ENCODE peak calls at places on chromosomes 7 and 10, in nine cellular contexts. One of them, this sample, is unnamed.

GRCh38 chr7:98022531-98022930 is 32.5 kb upstream of the OCM2 start:
- DNase-seq in activated CD8-positive, alpha-beta memory T cell treated with anti-CD3 and anti-CD28 coated beads, Interleukin-2, amount 50 U/mL, for 48 hours: no peak
- DNase-seq in T-helper 9 cell: no peak
- DNase-seq in cardiac fibroblast: no peak
- DNase-seq in dorsolateral prefrontal cortex: no peak
- DNase-seq in activated CD4-positive, alpha-beta T cell treated with anti-CD3 and anti-CD28 coated beads for 24 hours: no peak
- DNase-seq in BJ: no peak
- DNase-seq in chondrocyte: no peak
- DNase-seq in amniotic stem cell: no peak
- DNase-seq in this sample: no peak

GRCh38 chr7:133601607-133602006 is 348.7 kb downstream of the EXOC4 start:
- DNase-seq in activated CD8-positive, alpha-beta memory T cell treated with anti-CD3 and anti-CD28 coated beads, Interleukin-2, amount 50 U/mL, for 48 hours: no peak
- DNase-seq in T-helper 9 cell: no peak
- DNase-seq in cardiac fibroblast: no peak
- DNase-seq in dorsolateral prefrontal cortex: no peak
- DNase-seq in activated CD4-positive, alpha-beta T cell treated with anti-CD3 and anti-CD28 coated beads for 24 hours: no peak
- DNase-seq in BJ: no peak
- DNase-seq in chondrocyte: no peak
- DNase-seq in amniotic stem cell: no peak
- DNase-seq in this sample: no peak

GRCh38 chr7:132750530-132751281 is 174.4 kb upstream of the PLXNA4 start:
- DNase-seq in activated CD8-positive, alpha-beta memory T cell treated with anti-CD3 and anti-CD28 coated beads, Interleukin-2, amount 50 U/mL, for 48 hours: no peak
- DNase-seq in T-helper 9 cell: no peak
- DNase-seq in cardiac fibroblast: no peak
- DNase-seq in dorsolateral prefrontal cortex: no peak
- DNase-seq in activated CD4-positive, alpha-beta T cell treated with anti-CD3 and anti-CD28 coated beads for 24 hours: no peak
- DNase-seq in BJ: no peak
- DNase-seq in chondrocyte: no peak
- DNase-seq in amniotic stem cell: no peak
- DNase-seq in this sample: no peak

GRCh38 chr10:113087082-113088029 is 137.3 kb downstream of the TCF7L2 start:
- DNase-seq in activated CD8-positive, alpha-beta memory T cell treated with anti-CD3 and anti-CD28 coated beads, Interleukin-2, amount 50 U/mL, for 48 hours: no peak
- DNase-seq in T-helper 9 cell: no peak
- DNase-seq in cardiac fibroblast: peak; percentile 100
- DNase-seq in dorsolateral prefrontal cortex: no peak
- DNase-seq in activated CD4-positive, alpha-beta T cell treated with anti-CD3 and anti-CD28 coated beads for 24 hours: no peak
- DNase-seq in BJ: peak; percentile 98
- DNase-seq in chondrocyte: no peak
- DNase-seq in amniotic stem cell: peak; percentile 90
- DNase-seq in this sample: no peak

GRCh38 chr7:6228865-6229264 is 43.6 kb downstream of the CYTH3 start:
- DNase-seq in activated CD8-positive, alpha-beta memory T cell treated with anti-CD3 and anti-CD28 coated beads, Interleukin-2, amount 50 U/mL, for 48 hours: no peak
- DNase-seq in T-helper 9 cell: no peak
- DNase-seq in cardiac fibroblast: peak; percentile 76
- DNase-seq in dorsolateral prefrontal cortex: no peak
- DNase-seq in activated CD4-positive, alpha-beta T cell treated with anti-CD3 and anti-CD28 coated beads for 24 hours: no peak
- DNase-seq in BJ: peak; percentile 21
- DNase-seq in chondrocyte: no peak
- DNase-seq in amniotic stem cell: no peak
- DNase-seq in this sample: no peak

GRCh38 chr7:122068046-122068445 is 76.0 kb downstream of the AASS start:
- DNase-seq in activated CD8-positive, alpha-beta memory T cell treated with anti-CD3 and anti-CD28 coated beads, Interleukin-2, amount 50 U/mL, for 48 hours: no peak
- DNase-seq in T-helper 9 cell: no peak
- DNase-seq in cardiac fibroblast: no peak
- DNase-seq in dorsolateral prefrontal cortex: no peak
- DNase-seq in activated CD4-positive, alpha-beta T cell treated with anti-CD3 and anti-CD28 coated beads for 24 hours: no peak
- DNase-seq in BJ: no peak
- DNase-seq in chondrocyte: no peak
- DNase-seq in amniotic stem cell: no peak
- DNase-seq in this sample: no peak

GRCh38 chr7:133253522-133253882 is 624 bp downstream of the EXOC4 start:
- DNase-seq in activated CD8-positive, alpha-beta memory T cell treated with anti-CD3 and anti-CD28 coated beads, Interleukin-2, amount 50 U/mL, for 48 hours: peak; percentile 53
- DNase-seq in T-helper 9 cell: no peak
- DNase-seq in cardiac fibroblast: peak; percentile 19
- DNase-seq in dorsolateral prefrontal cortex: no peak
- DNase-seq in activated CD4-positive, alpha-beta T cell treated with anti-CD3 and anti-CD28 coated beads for 24 hours: no peak
- DNase-seq in BJ: no peak
- DNase-seq in chondrocyte: no peak
- DNase-seq in amniotic stem cell: no peak
- DNase-seq in this sample: no peak

GRCh38 chr7:123242467-123243097 is 42.8 kb upstream of the SLC13A1 start:
- DNase-seq in activated CD8-positive, alpha-beta memory T cell treated with anti-CD3 and anti-CD28 coated beads, Interleukin-2, amount 50 U/mL, for 48 hours: no peak
- DNase-seq in T-helper 9 cell: no peak
- DNase-seq in cardiac fibroblast: no peak
- DNase-seq in dorsolateral prefrontal cortex: no peak
- DNase-seq in activated CD4-positive, alpha-beta T cell treated with anti-CD3 and anti-CD28 coated beads for 24 hours: no peak
- DNase-seq in BJ: no peak
- DNase-seq in chondrocyte: no peak
- DNase-seq in amniotic stem cell: no peak
- DNase-seq in this sample: no peak

GRCh38 chr7:6725003-6725402 is 18.3 kb upstream of the ZNF12 start:
- DNase-seq in activated CD8-positive, alpha-beta memory T cell treated with anti-CD3 and anti-CD28 coated beads, Interleukin-2, amount 50 U/mL, for 48 hours: no peak
- DNase-seq in T-helper 9 cell: no peak
- DNase-seq in cardiac fibroblast: no peak
- DNase-seq in dorsolateral prefrontal cortex: no peak
- DNase-seq in activated CD4-positive, alpha-beta T cell treated with anti-CD3 and anti-CD28 coated beads for 24 hours: no peak
- DNase-seq in BJ: no peak
- DNase-seq in chondrocyte: no peak
- DNase-seq in amniotic stem cell: no peak
- DNase-seq in this sample: no peak

GRCh38 chr10:98536551-98536950 is 89.8 kb upstream of the HPS1 start:
- DNase-seq in activated CD8-positive, alpha-beta memory T cell treated with anti-CD3 and anti-CD28 coated beads, Interleukin-2, amount 50 U/mL, for 48 hours: no peak
- DNase-seq in T-helper 9 cell: no peak
- DNase-seq in cardiac fibroblast: no peak
- DNase-seq in dorsolateral prefrontal cortex: no peak
- DNase-seq in activated CD4-positive, alpha-beta T cell treated with anti-CD3 and anti-CD28 coated beads for 24 hours: no peak
- DNase-seq in BJ: no peak
- DNase-seq in chondrocyte: no peak
- DNase-seq in amniotic stem cell: peak; percentile 9
- DNase-seq in this sample: no peak

GRCh38 chr10:5692476-5693358 is 8.1 kb downstream of the TASOR2 start:
- DNase-seq in activated CD8-positive, alpha-beta memory T cell treated with anti-CD3 and anti-CD28 coated beads, Interleukin-2, amount 50 U/mL, for 48 hours: peak; percentile 83
- DNase-seq in T-helper 9 cell: peak; percentile 51
- DNase-seq in cardiac fibroblast: peak; percentile 42
- DNase-seq in dorsolateral prefrontal cortex: peak; percentile 32
- DNase-seq in activated CD4-positive, alpha-beta T cell treated with anti-CD3 and anti-CD28 coated beads for 24 hours: peak; percentile 37
- DNase-seq in BJ: no peak
- DNase-seq in chondrocyte: no peak
- DNase-seq in amniotic stem cell: no peak
- DNase-seq in this sample: peak; percentile 57

GRCh38 chr7:157517782-157518513 is 181.1 kb downstream of the DNAJB6 start:
- DNase-seq in activated CD8-positive, alpha-beta memory T cell treated with anti-CD3 and anti-CD28 coated beads, Interleukin-2, amount 50 U/mL, for 48 hours: peak; percentile 44
- DNase-seq in T-helper 9 cell: no peak
- DNase-seq in cardiac fibroblast: no peak
- DNase-seq in dorsolateral prefrontal cortex: no peak
- DNase-seq in activated CD4-positive, alpha-beta T cell treated with anti-CD3 and anti-CD28 coated beads for 24 hours: no peak
- DNase-seq in BJ: no peak
- DNase-seq in chondrocyte: peak; percentile 63
- DNase-seq in amniotic stem cell: no peak
- DNase-seq in this sample: no peak

GRCh38 chr10:48898426-48898825 is 41.2 kb downstream of the LRRC18 start:
- DNase-seq in activated CD8-positive, alpha-beta memory T cell treated with anti-CD3 and anti-CD28 coated beads, Interleukin-2, amount 50 U/mL, for 48 hours: no peak
- DNase-seq in T-helper 9 cell: no peak
- DNase-seq in cardiac fibroblast: no peak
- DNase-seq in dorsolateral prefrontal cortex: no peak
- DNase-seq in activated CD4-positive, alpha-beta T cell treated with anti-CD3 and anti-CD28 coated beads for 24 hours: no peak
- DNase-seq in BJ: no peak
- DNase-seq in chondrocyte: no peak
- DNase-seq in amniotic stem cell: no peak
- DNase-seq in this sample: no peak

GRCh38 chr7:129780257-129781127 is 169.0 kb downstream of the NRF1 start:
- DNase-seq in activated CD8-positive, alpha-beta memory T cell treated with anti-CD3 and anti-CD28 coated beads, Interleukin-2, amount 50 U/mL, for 48 hours: peak; percentile 87
- DNase-seq in T-helper 9 cell: peak; percentile 65
- DNase-seq in cardiac fibroblast: no peak
- DNase-seq in dorsolateral prefrontal cortex: no peak
- DNase-seq in activated CD4-positive, alpha-beta T cell treated with anti-CD3 and anti-CD28 coated beads for 24 hours: peak; percentile 79
- DNase-seq in BJ: no peak
- DNase-seq in chondrocyte: no peak
- DNase-seq in amniotic stem cell: no peak
- DNase-seq in this sample: peak; percentile 55

GRCh38 chr7:85770332-85770731 is 583.5 kb upstream of the SEMA3D start:
- DNase-seq in activated CD8-positive, alpha-beta memory T cell treated with anti-CD3 and anti-CD28 coated beads, Interleukin-2, amount 50 U/mL, for 48 hours: no peak
- DNase-seq in T-helper 9 cell: no peak
- DNase-seq in cardiac fibroblast: no peak
- DNase-seq in dorsolateral prefrontal cortex: no peak
- DNase-seq in activated CD4-positive, alpha-beta T cell treated with anti-CD3 and anti-CD28 coated beads for 24 hours: no peak
- DNase-seq in BJ: no peak
- DNase-seq in chondrocyte: no peak
- DNase-seq in amniotic stem cell: peak; percentile 4
- DNase-seq in this sample: no peak

GRCh38 chr10:44424953-44425352 is 40.1 kb upstream of the CXCL12 start:
- DNase-seq in activated CD8-positive, alpha-beta memory T cell treated with anti-CD3 and anti-CD28 coated beads, Interleukin-2, amount 50 U/mL, for 48 hours: no peak
- DNase-seq in T-helper 9 cell: no peak
- DNase-seq in cardiac fibroblast: peak; percentile 29
- DNase-seq in dorsolateral prefrontal cortex: no peak
- DNase-seq in activated CD4-positive, alpha-beta T cell treated with anti-CD3 and anti-CD28 coated beads for 24 hours: no peak
- DNase-seq in BJ: no peak
- DNase-seq in chondrocyte: no peak
- DNase-seq in amniotic stem cell: no peak
- DNase-seq in this sample: no peak

GRCh38 chr7:139765143-139765542 is 12.7 kb downstream of the HIPK2 start:
- DNase-seq in activated CD8-positive, alpha-beta memory T cell treated with anti-CD3 and anti-CD28 coated beads, Interleukin-2, amount 50 U/mL, for 48 hours: no peak
- DNase-seq in T-helper 9 cell: no peak
- DNase-seq in cardiac fibroblast: no peak
- DNase-seq in dorsolateral prefrontal cortex: no peak
- DNase-seq in activated CD4-positive, alpha-beta T cell treated with anti-CD3 and anti-CD28 coated beads for 24 hours: no peak
- DNase-seq in BJ: no peak
- DNase-seq in chondrocyte: no peak
- DNase-seq in amniotic stem cell: no peak
- DNase-seq in this sample: no peak

GRCh38 chr10:124820121-124820520 is 18.5 kb downstream of the ABRAXAS2 start:
- DNase-seq in activated CD8-positive, alpha-beta memory T cell treated with anti-CD3 and anti-CD28 coated beads, Interleukin-2, amount 50 U/mL, for 48 hours: no peak
- DNase-seq in T-helper 9 cell: no peak
- DNase-seq in cardiac fibroblast: no peak
- DNase-seq in dorsolateral prefrontal cortex: no peak
- DNase-seq in activated CD4-positive, alpha-beta T cell treated with anti-CD3 and anti-CD28 coated beads for 24 hours: no peak
- DNase-seq in BJ: no peak
- DNase-seq in chondrocyte: no peak
- DNase-seq in amniotic stem cell: no peak
- DNase-seq in this sample: no peak

This sample was measured in stimulated activated CD8-positive, alpha-beta memory T cell treated with anti-CD3 and anti-CD28 coated beads, Interleukin-7, amount 100 ng/mL, for 48 hours.